ENCODE peak calls at places on chromosomes 7 and 10, in seven cellular contexts. M, X, E, J, O, Y and K are unnamed samples.

GRCh38 chr10:71605263-71605962 is 114.2 kb downstream of the C10orf105 start:
- DNase-seq in M (no peak), X (no peak), E (no peak), J (no peak), O (no peak), Y (no peak), K (peak)

GRCh38 chr10:104350146-104350635 is 3.4 kb upstream of the CFAP58 start:
- DNase-seq in M (peak), X (no peak), E (peak), J (no peak), O (peak), Y (peak), K (no peak)

GRCh38 chr7:150898475-150899011 is 46.2 kb downstream of the AOC1 start:
- DNase-seq in M (peak), X (peak), E (peak), J (peak), O (peak), Y (peak), K (peak)

GRCh38 chr7:38950309-38950708 is 27.4 kb upstream of the POU6F2 start:
- DNase-seq in M (no peak), X (no peak), E (peak), J (no peak), O (peak), Y (peak), K (no peak)

GRCh38 chr10:132611986-132612385 is 74.4 kb downstream of the INPP5A start:
- DNase-seq in M (no peak), X (no peak), E (no peak), J (no peak), O (no peak), Y (no peak), K (no peak)

GRCh38 chr10:17021661-17022060 is 108.0 kb downstream of the CUBN start:
- DNase-seq in M (no peak), X (no peak), E (no peak), J (no peak), O (no peak), Y (no peak), K (no peak)

GRCh38 chr7:155230169-155230593 is 67.5 kb upstream of the INSIG1 start:
- DNase-seq in M (no peak), X (no peak), E (peak), J (peak), O (peak), Y (peak), K (peak)

GRCh38 chr7:91496251-91496820 is 232.1 kb downstream of the FZD1 start:
- DNase-seq in M (no peak), X (no peak), E (no peak), J (no peak), O (no peak), Y (no peak), K (no peak)

GRCh38 chr7:39921505-39922250 is 28.4 kb upstream of the CDK13 start:
- DNase-seq in M (no peak), X (no peak), E (no peak), J (no peak), O (no peak), Y (no peak), K (no peak)

GRCh38 chr10:94578790-94579189 is 33.2 kb downstream of the HELLS start:
- DNase-seq in M (no peak), X (no peak), E (peak), J (no peak), O (no peak), Y (no peak), K (no peak)

GRCh38 chr7:96591159-96591899 is 118.3 kb downstream of the SEM1 start:
- DNase-seq in M (no peak), X (no peak), E (peak), J (no peak), O (no peak), Y (no peak), K (no peak)

GRCh38 chr10:100509241-100509640 is 10.4 kb downstream of the SEC31B start:
- DNase-seq in M (no peak), X (no peak), E (no peak), J (no peak), O (no peak), Y (peak), K (no peak)

GRCh38 chr7:7428806-7429205 is 106.9 kb downstream of the COL28A1 start:
- DNase-seq in M (no peak), X (no peak), E (peak), J (no peak), O (peak), Y (peak), K (peak)

GRCh38 chr7:38248069-38248567 is 25.3 kb downstream of the TARP start:
- DNase-seq in M (no peak), X (no peak), E (no peak), J (no peak), O (no peak), Y (no peak), K (no peak)

GRCh38 chr7:139572704-139573395 is 49.4 kb downstream of the CLEC2L start:
- DNase-seq in M (no peak), X (no peak), E (no peak), J (no peak), O (no peak), Y (no peak), K (no peak)

GRCh38 chr7:78168869-78169268 is 370.3 kb downstream of the PHTF2 start:
- DNase-seq in M (no peak), X (no peak), E (no peak), J (no peak), O (no peak), Y (no peak), K (no peak)

GRCh38 chr7:43391518-43391917 is 191.4 kb upstream of the STK17A start:
- DNase-seq in M (no peak), X (no peak), E (no peak), J (no peak), O (no peak), Y (no peak), K (no peak)

GRCh38 chr10:69421611-69422308 is 5.0 kb upstream of the TACR2 start:
- DNase-seq in M (no peak), X (peak), E (no peak), J (peak), O (no peak), Y (peak), K (no peak)

GRCh38 chr7:18361756-18362155 is 133.8 kb upstream of the HDAC9 start:
- DNase-seq in M (peak), X (no peak), E (peak), J (no peak), O (peak), Y (peak), K (no peak)

GRCh38 chr7:112336261-112336660 is 114.0 kb upstream of the IFRD1 start:
- DNase-seq in M (no peak), X (no peak), E (no peak), J (no peak), O (no peak), Y (no peak), K (no peak)

GRCh38 chr7:135602304-135602703 is 44.6 kb downstream of the NUP205 start:
- DNase-seq in M (no peak), X (no peak), E (no peak), J (no peak), O (peak), Y (peak), K (no peak)

GRCh38 chr10:119742988-119743646 is 17.3 kb downstream of the INPP5F start:
- DNase-seq in M (no peak), X (no peak), E (peak), J (no peak), O (peak), Y (no peak), K (peak)

GRCh38 chr10:91887075-91887899 is 22.0 kb downstream of the FGFBP3 start:
- DNase-seq in M (peak), X (peak), E (peak), J (peak), O (peak), Y (peak), K (peak)

GRCh38 chr10:16520900-16521299 is 779 bp downstream of the C1QL3 start:
- DNase-seq in M (no peak), X (no peak), E (peak), J (no peak), O (peak), Y (peak), K (no peak)

GRCh38 chr7:33326485-33326848 is 197.1 kb downstream of the BBS9 start:
- DNase-seq in M (no peak), X (no peak), E (no peak), J (no peak), O (no peak), Y (no peak), K (no peak)

GRCh38 chr7:22359156-22359697 is 2.3 kb upstream of the RAPGEF5 start:
- DNase-seq in M (no peak), X (no peak), E (no peak), J (no peak), O (no peak), Y (no peak), K (no peak)

GRCh38 chr7:43501881-43502280 is 81.0 kb upstream of the STK17A start:
- DNase-seq in M (no peak), X (no peak), E (no peak), J (no peak), O (peak), Y (peak), K (peak)

GRCh38 chr7:156667110-156667436 is 26.5 kb downstream of the RNF32 start:
- DNase-seq in M (no peak), X (no peak), E (peak), J (no peak), O (no peak), Y (no peak), K (no peak)

GRCh38 chr7:72538856-72539255 is 126.7 kb upstream of the CALN1 start:
- DNase-seq in M (no peak), X (no peak), E (peak), J (no peak), O (no peak), Y (no peak), K (no peak)

GRCh38 chr10:23055424-23056191 is 39.8 kb upstream of the MSRB2 start:
- DNase-seq in M (no peak), X (no peak), E (no peak), J (no peak), O (no peak), Y (no peak), K (no peak)

GRCh38 chr10:126212653-126213052 is 175.6 kb downstream of the ADAM12 start:
- DNase-seq in M (no peak), X (no peak), E (no peak), J (no peak), O (no peak), Y (no peak), K (no peak)

GRCh38 chr10:126001579-126001978 is 105.2 kb downstream of the FANK1 start:
- DNase-seq in M (no peak), X (no peak), E (no peak), J (no peak), O (no peak), Y (peak), K (no peak)

GRCh38 chr7:1560620-1561031 is 4.6 kb upstream of the TMEM184A start:
- DNase-seq in M (no peak), X (peak), E (no peak), J (no peak), O (no peak), Y (no peak), K (no peak)